ENCODE peak calls at places on chromosome 16, in eight cellular contexts. N, L, F, B, Q, C, J and A are unnamed samples.

GRCh38 chr16:85924675-85925074 is 25.7 kb downstream of the IRF8 start:
- DNase-seq in N (no peak), L (no peak), F (no peak), B (peak; percentile 9), Q (no peak), C (no peak), J (no peak), A (no peak)

GRCh38 chr16:17084134-17084533 is 386.6 kb downstream of the XYLT1 start:
- DNase-seq in N (no peak), L (no peak), F (no peak), B (no peak), Q (no peak), C (no peak), J (no peak), A (no peak)

GRCh38 chr16:6125483-6126259 is 1028.1 kb upstream of the EEF2KMT start:
- DNase-seq in N (no peak), L (no peak), F (no peak), B (peak; percentile 28), Q (no peak), C (no peak), J (no peak), A (no peak)

GRCh38 chr16:693766-694165 is 3.6 kb upstream of the WDR24 start:
- DNase-seq in N (peak; percentile 84), L (no peak), F (no peak), B (no peak), Q (no peak), C (no peak), J (no peak), A (no peak)

GRCh38 chr16:4675864-4676786 is 17.2 kb upstream of the NUDT16L1 start:
- DNase-seq in N (peak; percentile 81), L (peak; percentile 47), F (no peak), B (no peak), Q (no peak), C (no peak), J (no peak), A (peak; percentile 53)

GRCh38 chr16:66127459-66128362 is 238.8 kb upstream of the CDH5 start:
- DNase-seq in N (peak; percentile 33), L (no peak), F (no peak), B (no peak), Q (no peak), C (no peak), J (peak; percentile 64), A (peak; percentile 54)

GRCh38 chr16:12228607-12229499 is 252.3 kb downstream of the SNX29 start:
- DNase-seq in N (peak; percentile 77), L (no peak), F (peak; percentile 74), B (peak; percentile 86), Q (peak; percentile 85), C (no peak), J (no peak), A (peak; percentile 31)

GRCh38 chr16:20612551-20613470 is 36.6 kb upstream of the ACSM2B start:
- DNase-seq in N (no peak), L (no peak), F (peak; percentile 14), B (no peak), Q (no peak), C (no peak), J (peak; percentile 55), A (no peak)

GRCh38 chr16:68715471-68715870 is 21.6 kb upstream of the CDH1 start:
- DNase-seq in N (no peak), L (no peak), F (no peak), B (no peak), Q (peak; percentile 37), C (no peak), J (no peak), A (no peak)

GRCh38 chr16:56683424-56684162 is 1.3 kb downstream of the MT1X start:
- DNase-seq in N (no peak), L (no peak), F (no peak), B (no peak), Q (no peak), C (no peak), J (peak; percentile 66), A (no peak)

GRCh38 chr16:49890876-49891275 is 35.0 kb upstream of the ZNF423 start:
- DNase-seq in N (peak; percentile 87), L (no peak), F (no peak), B (no peak), Q (peak; percentile 44), C (no peak), J (no peak), A (peak; percentile 32)

GRCh38 chr16:59392911-59393310 is 658.8 kb upstream of the GOT2 start:
- DNase-seq in N (no peak), L (no peak), F (no peak), B (peak; percentile 11), Q (no peak), C (no peak), J (no peak), A (no peak)

GRCh38 chr16:74437-75318 is 2.2 kb upstream of the RHBDF1 start:
- DNase-seq in N (no peak), L (no peak), F (no peak), B (no peak), Q (no peak), C (no peak), J (no peak), A (no peak)

GRCh38 chr16:3289998-3290673 is 6.8 kb downstream of the ZNF263 start:
- DNase-seq in N (no peak), L (no peak), F (no peak), B (no peak), Q (no peak), C (no peak), J (no peak), A (no peak)

GRCh38 chr16:68283346-68283745 is 19.0 kb downstream of the SLC7A6 start:
- DNase-seq in N (no peak), L (no peak), F (no peak), B (no peak), Q (no peak), C (no peak), J (no peak), A (no peak)

GRCh38 chr16:2752850-2753522 is 548 bp downstream of the SRRM2 start:
- DNase-seq in N (peak; percentile 97), L (peak; percentile 49), F (peak; percentile 48), B (peak; percentile 75), Q (peak; percentile 94), C (no peak), J (peak; percentile 95), A (peak; percentile 86)

GRCh38 chr16:70778901-70779309 is 22.1 kb downstream of the VAC14 start:
- DNase-seq in N (peak; percentile 87), L (no peak), F (peak; percentile 82), B (peak; percentile 91), Q (peak; percentile 88), C (no peak), J (peak; percentile 82), A (peak; percentile 61)

GRCh38 chr16:81630632-81631026 is 148.5 kb upstream of the PLCG2 start:
- DNase-seq in N (peak; percentile 83), L (no peak), F (no peak), B (no peak), Q (no peak), C (no peak), J (no peak), A (no peak)

GRCh38 chr16:74577882-74578366 is 29.0 kb downstream of the GLG1 start:
- DNase-seq in N (no peak), L (no peak), F (no peak), B (peak; percentile 61), Q (no peak), C (no peak), J (no peak), A (no peak)

GRCh38 chr16:89365044-89365467 is 125.3 kb downstream of the ANKRD11 start:
- DNase-seq in N (no peak), L (no peak), F (no peak), B (peak; percentile 52), Q (no peak), C (no peak), J (no peak), A (no peak)

GRCh38 chr16:23914935-23915549 is 79.3 kb downstream of the PRKCB start:
- DNase-seq in N (no peak), L (no peak), F (no peak), B (no peak), Q (no peak), C (no peak), J (no peak), A (no peak)

GRCh38 chr16:70804153-70804728 is 3.3 kb upstream of the VAC14 start:
- DNase-seq in N (no peak), L (no peak), F (no peak), B (peak; percentile 90), Q (no peak), C (no peak), J (no peak), A (no peak)

GRCh38 chr16:25033852-25034251 is 18.7 kb upstream of the ARHGAP17 start:
- DNase-seq in N (no peak), L (no peak), F (no peak), B (peak; percentile 31), Q (no peak), C (no peak), J (no peak), A (no peak)

GRCh38 chr16:65002265-65002664 is 119.6 kb downstream of the CDH11 start:
- DNase-seq in N (no peak), L (no peak), F (no peak), B (peak; percentile 91), Q (peak; percentile 8), C (no peak), J (no peak), A (no peak)

GRCh38 chr16:83356266-83356665 is 451.5 kb upstream of the HSBP1 start:
- DNase-seq in N (peak; percentile 60), L (no peak), F (peak; percentile 53), B (peak; percentile 65), Q (peak; percentile 86), C (no peak), J (no peak), A (peak; percentile 11)

GRCh38 chr16:85350973-85351372 is 238.7 kb upstream of the CIBAR2 start:
- DNase-seq in N (no peak), L (no peak), F (peak; percentile 97), B (peak; percentile 97), Q (peak; percentile 92), C (no peak), J (peak; percentile 96), A (peak; percentile 96)

GRCh38 chr16:55543470-55543869 is 23.0 kb upstream of the CAPNS2 start:
- DNase-seq in N (peak; percentile 4), L (no peak), F (no peak), B (peak; percentile 41), Q (peak; percentile 44), C (no peak), J (no peak), A (no peak)

GRCh38 chr16:3999479-3999868 is 116.8 kb downstream of the ADCY9 start:
- DNase-seq in N (peak; percentile 72), L (no peak), F (no peak), B (peak; percentile 82), Q (peak; percentile 78), C (no peak), J (peak; percentile 77), A (no peak)

GRCh38 chr16:81499576-81500380 is 55.2 kb downstream of the CMIP start:
- DNase-seq in N (no peak), L (no peak), F (no peak), B (no peak), Q (no peak), C (no peak), J (peak; percentile 42), A (no peak)

GRCh38 chr16:75298252-75298651 is 46.8 kb upstream of the BCAR1 start:
- DNase-seq in N (no peak), L (no peak), F (no peak), B (no peak), Q (no peak), C (no peak), J (no peak), A (no peak)

GRCh38 chr16:55499951-55500350 is 8.9 kb upstream of the LPCAT2 start:
- DNase-seq in N (no peak), L (no peak), F (no peak), B (peak; percentile 100), Q (peak; percentile 68), C (no peak), J (no peak), A (no peak)